ENCODE peak calls at places on chromosomes 13 and 19, in four cellular contexts. X is body of pancreas, F is mesenchymal stem cell, E is neural progenitor cell. D is an unnamed sample.
A peak's percentile ranks its signal among the peaks of the same experiment; 100 is the strongest.

GRCh38 chr19:9075064-9075964 is 11.5 kb upstream of the OR1M1 start:
- DNase-seq in X (peak; percentile 76), F (peak; percentile 72), E (peak; percentile 50), D (peak; percentile 97)

GRCh38 chr19:50419580-50420035 is 870 bp downstream of the SPIB start:
- DNase-seq in X (no peak), F (no peak), E (no peak), D (no peak)

GRCh38 chr13:76620036-76620435 is 266.2 kb downstream of the KCTD12 start:
- DNase-seq in X (no peak), F (no peak), E (no peak), D (peak; percentile 47)

GRCh38 chr19:35915508-35915907 is 7.4 kb upstream of the TYROBP start:
- DNase-seq in X (no peak), F (no peak), E (no peak), D (no peak)

GRCh38 chr13:33911521-33911920 is 93.6 kb downstream of the RFC3 start:
- DNase-seq in X (no peak), F (no peak), E (no peak), D (no peak)

GRCh38 chr19:53183146-53183545 is 10.0 kb downstream of the ZNF665 start:
- DNase-seq in X (no peak), F (no peak), E (no peak), D (peak; percentile 88)

GRCh38 chr13:94301487-94301886 is 178.0 kb downstream of the DCT start:
- DNase-seq in X (no peak), F (no peak), E (no peak), D (no peak)

GRCh38 chr13:102901615-102902305 is 55.9 kb downstream of the ERCC5 start:
- DNase-seq in X (no peak), F (no peak), E (no peak), D (peak; percentile 17)

GRCh38 chr13:42740753-42741152 is 40.6 kb upstream of the FAM216B start:
- DNase-seq in X (peak; percentile 70), F (no peak), E (no peak), D (peak; percentile 31)

GRCh38 chr13:91491980-91492379 is 93.6 kb downstream of the GPC5 start:
- DNase-seq in X (no peak), F (no peak), E (no peak), D (no peak)

GRCh38 chr19:10227215-10227971 is 3.7 kb downstream of the S1PR2 start:
- DNase-seq in X (peak; percentile 14), F (no peak), E (no peak), D (no peak)

GRCh38 chr13:76164290-76164689 is 528.2 kb downstream of the LMO7 start:
- DNase-seq in X (no peak), F (peak; percentile 68), E (no peak), D (no peak)

GRCh38 chr19:48530770-48531169 is 19.1 kb upstream of the LMTK3 start:
- DNase-seq in X (no peak), F (no peak), E (no peak), D (no peak)

GRCh38 chr13:73387318-73387717 is 328.5 kb downstream of the KLF5 start:
- DNase-seq in X (no peak), F (no peak), E (no peak), D (no peak)

GRCh38 chr13:46473806-46474205 is 79.2 kb upstream of the LRCH1 start:
- DNase-seq in X (no peak), F (no peak), E (no peak), D (no peak)

GRCh38 chr19:42281175-42282035 is 12.4 kb downstream of the CIC start:
- DNase-seq in X (peak; percentile 44), F (peak; percentile 52), E (peak; percentile 58), D (no peak)

GRCh38 chr13:65965496-65965895 is 1264.6 kb downstream of the PCDH9 start:
- DNase-seq in X (no peak), F (peak; percentile 42), E (no peak), D (peak; percentile 24)

GRCh38 chr13:42580644-42581043 is 6.7 kb downstream of the TNFSF11 start:
- DNase-seq in X (no peak), F (no peak), E (no peak), D (no peak)

GRCh38 chr13:109781384-109782065 is 4.9 kb downstream of the IRS2 start:
- DNase-seq in X (peak; percentile 19), F (no peak), E (no peak), D (no peak)
- H3K27ac ChIP-seq in X (peak overlapping the region; percentile 37), F (no peak overlapping the region), E (no peak overlapping the region), D (no peak overlapping the region)

DNA sequence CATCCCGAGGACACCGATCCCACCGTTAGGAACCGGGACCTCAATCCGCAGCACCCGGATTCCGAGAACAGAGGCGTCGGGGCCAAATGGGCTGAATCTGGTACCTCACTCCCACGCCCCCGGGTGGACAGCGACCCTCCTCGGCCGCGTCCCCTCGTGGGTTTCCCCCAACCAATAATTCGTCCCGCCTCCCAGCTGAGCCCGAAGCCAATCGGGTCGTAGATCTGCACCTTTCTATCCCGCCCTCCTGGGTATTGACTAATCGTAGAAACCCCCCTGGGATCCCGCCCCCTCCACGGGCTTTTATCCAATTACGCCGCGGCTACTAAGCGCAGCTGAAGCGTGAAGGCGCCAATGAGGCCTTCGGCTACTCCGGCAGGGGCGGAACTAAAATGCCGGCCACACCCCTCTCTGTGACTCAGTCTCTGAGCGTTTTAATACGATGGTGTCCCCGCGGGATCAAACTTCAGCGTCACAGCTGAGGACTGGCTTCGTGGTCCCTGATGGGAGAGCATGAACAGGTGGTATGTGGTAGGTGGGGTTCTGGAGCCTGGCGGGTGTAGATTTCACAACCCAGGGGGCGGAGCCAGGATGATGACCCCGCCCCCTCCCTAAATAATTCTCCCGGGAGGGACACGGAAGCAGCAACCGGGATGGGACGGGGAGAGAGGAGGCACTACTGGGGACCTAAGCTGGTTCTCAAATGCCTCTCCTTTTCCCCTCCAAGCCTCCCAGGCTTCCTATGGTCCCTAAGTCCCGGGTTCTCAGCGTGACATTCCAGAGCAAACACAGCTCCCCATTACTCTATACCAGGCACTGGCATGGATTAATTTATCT is at the start of the genes CCDC159 and TMEM205:
- DNase-seq in X (peak; percentile 99), F (peak; percentile 100), E (peak; percentile 100), D (peak; percentile 99)
- H3K27ac ChIP-seq in X (peak within 1 kb of the TSS; percentile 84), F (peak within 1 kb of the TSS; percentile 51), E (no peak within 1 kb of the TSS), D (peak within 1 kb of the TSS; percentile 43)

GRCh38 chr13:100625447-100625846 is 36.9 kb upstream of the GGACT start:
- DNase-seq in X (no peak), F (no peak), E (no peak), D (no peak)
- H3K27ac ChIP-seq in X (no peak overlapping the region), F (no peak overlapping the region), E (no peak overlapping the region), D (no peak overlapping the region)

GRCh38 chr13:112958127-112958989 is 10.7 kb upstream of the MCF2L start:
- DNase-seq in X (no peak), F (no peak), E (no peak), D (no peak)
- H3K27ac ChIP-seq in X (peak overlapping the region; percentile 55), F (no peak overlapping the region), E (no peak overlapping the region), D (no peak overlapping the region)

GRCh38 chr13:50670272-50670671 is 173.2 kb downstream of the DLEU7 start:
- DNase-seq in X (no peak), F (no peak), E (no peak), D (no peak)

GRCh38 chr13:50668044-50668443 is 175.4 kb downstream of the DLEU7 start:
- DNase-seq in X (no peak), F (no peak), E (no peak), D (no peak)

GRCh38 chr13:50672025-50672424 is 171.5 kb downstream of the DLEU7 start:
- DNase-seq in X (peak; percentile 56), F (no peak), E (no peak), D (no peak)

GRCh38 chr13:50668882-50669281 is 174.6 kb downstream of the DLEU7 start:
- DNase-seq in X (no peak), F (no peak), E (no peak), D (no peak)

DNA sequence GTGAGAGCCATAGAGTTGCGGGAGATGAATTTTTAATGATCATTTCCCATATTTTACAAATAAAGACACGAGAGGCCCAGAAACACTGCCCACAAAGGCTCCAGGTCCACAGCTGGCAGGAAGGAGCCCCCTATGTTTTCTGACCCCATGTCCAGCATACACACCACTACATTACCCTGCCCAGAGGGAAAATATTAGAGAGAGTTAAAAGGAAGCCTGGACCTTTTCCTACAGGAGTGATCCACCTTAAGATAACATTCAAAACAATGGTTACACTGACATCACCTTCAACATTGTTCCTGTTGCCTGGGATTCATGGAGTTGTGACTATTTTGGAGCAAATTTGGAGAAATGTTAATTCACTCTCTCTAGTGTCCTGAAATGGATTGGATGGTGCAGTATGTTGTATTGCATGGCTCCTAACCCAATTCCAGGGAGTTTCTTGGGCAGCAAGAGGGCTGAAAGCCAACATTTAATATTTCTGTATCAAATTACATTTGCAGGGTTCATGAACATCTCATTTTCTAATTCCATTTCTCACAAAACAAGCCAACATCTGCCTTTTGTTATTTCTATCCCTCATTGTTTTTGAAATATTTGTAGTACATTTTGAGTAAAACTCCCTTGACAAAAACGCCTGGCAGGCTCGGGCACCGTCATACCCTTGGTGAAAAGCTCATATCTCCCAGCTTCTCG is 172.5 kb downstream of the DLEU7 start:
- DNase-seq in X (no peak), F (no peak), E (no peak), D (no peak)
- H3K27ac ChIP-seq in X (no peak overlapping the region), F (no peak overlapping the region), E (no peak overlapping the region), D (no peak overlapping the region)

DNA sequence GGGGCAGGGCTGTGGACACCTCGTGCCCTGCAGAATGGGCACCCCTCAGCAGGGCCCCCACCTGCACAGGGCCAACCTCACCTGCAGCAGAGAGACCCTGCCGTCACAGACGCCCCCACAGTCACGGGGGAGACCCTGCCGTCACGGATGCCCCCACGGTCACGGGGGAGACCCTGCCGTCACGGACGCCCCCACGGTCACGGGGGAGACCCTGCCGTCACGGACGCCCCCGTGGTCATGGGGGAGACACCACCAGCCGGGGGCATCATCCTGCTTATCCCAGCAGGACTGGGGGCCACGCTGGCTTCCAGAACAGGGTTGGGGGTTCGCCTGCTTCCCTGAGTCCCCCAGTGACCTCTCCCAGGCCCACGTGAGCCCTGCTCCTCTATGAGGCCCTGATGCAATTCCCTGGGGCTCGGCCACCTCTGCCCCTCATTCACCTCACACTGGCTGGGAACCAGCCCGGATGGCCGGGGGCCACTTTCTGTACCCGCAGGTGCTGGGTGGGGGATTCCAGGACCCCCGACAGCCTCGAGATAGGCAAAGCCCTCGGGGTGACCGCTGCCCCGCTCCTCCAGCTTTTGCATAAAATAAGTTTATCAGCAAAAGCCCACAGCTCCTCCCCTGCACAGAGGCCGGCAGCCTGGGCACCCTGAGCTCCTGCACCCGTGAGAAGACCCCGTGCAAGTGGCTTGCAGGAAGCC is 23.6 kb downstream of the SBNO2 start:
- DNase-seq in X (no peak), F (no peak), E (no peak), D (no peak)
- H3K27ac ChIP-seq in X (no peak overlapping the region), F (no peak overlapping the region), E (no peak overlapping the region), D (no peak overlapping the region)

DNA sequence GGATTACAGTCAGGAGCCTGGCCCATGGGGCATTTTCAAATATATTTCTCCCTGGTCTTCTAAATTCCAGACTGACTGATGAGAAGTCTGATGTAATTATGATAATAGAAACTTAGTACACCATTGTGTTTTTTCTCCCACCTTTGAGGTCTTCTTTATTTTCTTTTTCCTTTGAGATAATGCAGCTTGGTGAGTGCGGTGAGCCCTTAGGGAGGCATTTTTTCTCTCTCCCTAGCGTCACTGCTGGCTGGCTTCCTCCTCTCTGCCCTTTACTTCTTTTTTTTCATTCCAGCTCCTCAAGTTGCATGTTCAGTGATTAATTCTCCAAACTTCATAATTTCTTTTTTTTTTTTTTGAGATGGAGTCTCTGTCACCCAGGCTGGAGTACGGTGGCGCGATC is 12.8 kb upstream of the CDC42EP5 start:
- DNase-seq in X (no peak), F (no peak), E (no peak), D (peak; percentile 31)
- H3K27ac ChIP-seq in X (no peak overlapping the region), F (no peak overlapping the region), E (no peak overlapping the region), D (no peak overlapping the region)

GRCh38 chr19:34179066-34179465 is 6.8 kb downstream of the LSM14A start:
- DNase-seq in X (no peak), F (no peak), E (no peak), D (no peak)
- H3K27ac ChIP-seq in X (peak overlapping the region; percentile 20), F (no peak overlapping the region), E (no peak overlapping the region), D (no peak overlapping the region)

D was measured in brain microvascular endothelial cell.